ENCODE peak calls at places on chromosomes 4 and X, in four cellular contexts. X, J, R and F are unnamed samples.

GRCh38 chr4:146329042-146329716 is 114.8 kb downstream of the REELD1 start:
- DNase-seq in X (no peak), J (no peak), R (no peak), F (no peak)

GRCh38 chrX:132956421-132957210 is 1.8 kb downstream of the HS6ST2 start:
- DNase-seq in X (no peak), J (no peak), R (no peak), F (peak; percentile 59)

GRCh38 chr4:148795156-148795864 is 353.1 kb upstream of the NR3C2 start:
- DNase-seq in X (no peak), J (no peak), R (no peak), F (no peak)

GRCh38 chrX:276588-277171 is 4.5 kb upstream of the PLCXD1 start:
- DNase-seq in X (no peak), J (peak; percentile 27), R (no peak), F (peak; percentile 62)

GRCh38 chrX:107549504-107549903 is 78.8 kb upstream of the PRPS1 start:
- DNase-seq in X (no peak), J (no peak), R (no peak), F (no peak)

GRCh38 chrX:40088803-40089540 is 8.8 kb downstream of the BCOR start:
- DNase-seq in X (no peak), J (no peak), R (no peak), F (no peak)

GRCh38 chrX:107025538-107025937 is 25.5 kb upstream of the MORC4 start:
- DNase-seq in X (peak; percentile 12), J (peak; percentile 23), R (no peak), F (peak; percentile 36)

GRCh38 chr4:61374612-61374920 is 174.4 kb downstream of the ADGRL3 start:
- DNase-seq in X (no peak), J (no peak), R (no peak), F (no peak)

GRCh38 chr4:143402776-143403550 is 66.3 kb downstream of the GAB1 start:
- DNase-seq in X (no peak), J (no peak), R (no peak), F (no peak)

GRCh38 chr4:129355529-129355928 is 259.6 kb downstream of the C4orf33 start:
- DNase-seq in X (no peak), J (no peak), R (no peak), F (no peak)

GRCh38 chr4:169272265-169272886 is 1.6 kb upstream of the SH3RF1 start:
- DNase-seq in X (no peak), J (no peak), R (peak; percentile 72), F (no peak)

GRCh38 chrX:13427441-13428054 is 107.7 kb upstream of the ATXN3L start:
- DNase-seq in X (no peak), J (peak; percentile 9), R (no peak), F (no peak)

GRCh38 chrX:8010105-8010504 is 82.9 kb upstream of the PNPLA4 start:
- DNase-seq in X (no peak), J (peak; percentile 3), R (no peak), F (no peak)

GRCh38 chr4:3436798-3437581 is 4.8 kb upstream of the HGFAC start:
- DNase-seq in X (no peak), J (no peak), R (peak; percentile 4), F (no peak)

GRCh38 chr4:16205298-16206164 is 20.7 kb downstream of the TAPT1 start:
- DNase-seq in X (peak; percentile 31), J (peak; percentile 25), R (no peak), F (peak; percentile 48)

GRCh38 chr4:40283968-40284367 is 51.2 kb upstream of the CHRNA9 start:
- DNase-seq in X (no peak), J (peak; percentile 30), R (no peak), F (no peak)

GRCh38 chr4:48467442-48467841 is 15.7 kb upstream of the SLC10A4 start:
- DNase-seq in X (no peak), J (no peak), R (no peak), F (no peak)

GRCh38 chrX:40459576-40460158 is 121.1 kb upstream of the ATP6AP2 start:
- DNase-seq in X (no peak), J (no peak), R (no peak), F (peak; percentile 43)

GRCh38 chrX:120692319-120692718 is 62.5 kb upstream of the C1GALT1C1 start:
- DNase-seq in X (no peak), J (no peak), R (no peak), F (no peak)

GRCh38 chr4:108006361-108006760 is 16.7 kb downstream of the HADH start:
- DNase-seq in X (no peak), J (no peak), R (no peak), F (no peak)

GRCh38 chr4:176123710-176124407 is 58.2 kb downstream of the WDR17 start:
- DNase-seq in X (peak; percentile 24), J (peak; percentile 4), R (peak; percentile 51), F (peak; percentile 22)

GRCh38 chr4:96742332-96743014 is 902.6 kb downstream of the PDHA2 start:
- DNase-seq in X (no peak), J (no peak), R (no peak), F (no peak)

GRCh38 chr4:7687796-7688195 is 251.9 kb downstream of the AFAP1 start:
- DNase-seq in X (no peak), J (no peak), R (no peak), F (no peak)

GRCh38 chr4:141912831-141913230 is 276.4 kb downstream of the IL15 start:
- DNase-seq in X (no peak), J (peak; percentile 70), R (no peak), F (peak; percentile 75)

GRCh38 chrX:10031743-10032142 is 64.6 kb downstream of the CLDN34 start:
- DNase-seq in X (no peak), J (no peak), R (no peak), F (no peak)

GRCh38 chr4:175308236-175308635 is 390.1 kb downstream of the ADAM29 start:
- DNase-seq in X (no peak), J (no peak), R (no peak), F (no peak)

GRCh38 chr4:58679051-58679450 is 1568.9 kb upstream of the IGFBP7 start:
- DNase-seq in X (no peak), J (no peak), R (no peak), F (no peak)

GRCh38 chrX:3428762-3429161 is 82.3 kb upstream of the MXRA5 start:
- DNase-seq in X (no peak), J (no peak), R (no peak), F (no peak)

GRCh38 chrX:2894885-2895292 is 34.2 kb downstream of the ARSD start:
- DNase-seq in X (peak; percentile 37), J (no peak), R (no peak), F (peak; percentile 72)

GRCh38 chrX:56343231-56343630 is 111.1 kb downstream of the KLF8 start:
- DNase-seq in X (no peak), J (no peak), R (no peak), F (no peak)

GRCh38 chrX:12894074-12894691 is 12.2 kb upstream of the TLR8 start:
- DNase-seq in X (peak; percentile 28), J (peak; percentile 37), R (no peak), F (peak; percentile 50)

GRCh38 chrX:13110427-13111324 is 66.3 kb upstream of the FAM9C start:
- DNase-seq in X (no peak), J (no peak), R (no peak), F (peak; percentile 4)

GRCh38 chrX:134431894-134432293 is 28.1 kb upstream of the HPRT1 start:
- DNase-seq in X (no peak), J (no peak), R (no peak), F (no peak)

GRCh38 chrX:53160297-53160983 is 64.6 kb downstream of the KDM5C start:
- DNase-seq in X (no peak), J (no peak), R (no peak), F (no peak)
- TF ChIP-seq NFIC in X (no peak), J (no peak), R (no peak), F (no peak)

GRCh38 chr4:26573389-26573794 is 10.5 kb upstream of the TBC1D19 start:
- DNase-seq in X (no peak), J (no peak), R (no peak), F (no peak)
- TF ChIP-seq NFIC in X (no peak), J (no peak), R (no peak), F (peak; percentile 22)

GRCh38 chr4:87853108-87853507 is 20.3 kb downstream of the MEPE start:
- DNase-seq in X (peak; percentile 60), J (peak; percentile 13), R (no peak), F (peak; percentile 44)
- TF ChIP-seq NFIC in X (no peak), J (no peak), R (no peak), F (no peak)

DNA sequence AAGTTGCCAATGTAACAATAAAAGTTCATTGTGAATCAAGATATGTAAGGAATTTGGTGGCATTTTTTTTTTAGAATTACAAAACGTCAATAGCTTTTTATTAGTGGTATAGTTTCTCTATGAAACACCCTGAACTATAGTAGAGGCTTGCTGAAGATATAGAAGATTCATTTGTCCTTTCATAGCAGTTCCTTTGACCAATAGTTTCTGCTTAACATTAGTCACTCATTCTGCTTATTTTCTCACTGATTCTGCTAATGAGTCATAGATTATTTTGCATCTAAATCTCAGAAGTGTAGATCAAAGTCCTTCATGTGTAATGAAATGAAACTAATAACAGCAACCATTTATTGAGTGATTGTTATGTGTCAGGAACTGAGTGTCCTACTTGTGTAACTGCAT is 205.0 kb upstream of the TET2 start:
- DNase-seq in X (no peak), J (no peak), R (peak; percentile 37), F (no peak)
- TF ChIP-seq NFIC in X (no peak), J (no peak), R (peak; percentile 56), F (no peak)

GRCh38 chr4:105896984-105897760 is 1.9 kb downstream of the NPNT start:
- DNase-seq in X (no peak), J (no peak), R (no peak), F (no peak)

GRCh38 chr4:105896461-105896939 is 1.2 kb downstream of the NPNT start:
- DNase-seq in X (no peak), J (no peak), R (no peak), F (no peak)

GRCh38 chr4:105894570-105895323 is 524 bp upstream of the NPNT start:
- DNase-seq in X (no peak), J (no peak), R (no peak), F (no peak)

GRCh38 chr4:105895324-105895608 is at the start of gene NPNT:
- DNase-seq in X (no peak), J (no peak), R (no peak), F (peak; percentile 60)

GRCh38 chr4:105895609-105896460 is 564 bp downstream of the NPNT start:
- DNase-seq in X (no peak), J (no peak), R (no peak), F (peak; percentile 40)
- TF ChIP-seq NFIC in X (no peak), J (no peak), R (no peak), F (no peak)

DNA sequence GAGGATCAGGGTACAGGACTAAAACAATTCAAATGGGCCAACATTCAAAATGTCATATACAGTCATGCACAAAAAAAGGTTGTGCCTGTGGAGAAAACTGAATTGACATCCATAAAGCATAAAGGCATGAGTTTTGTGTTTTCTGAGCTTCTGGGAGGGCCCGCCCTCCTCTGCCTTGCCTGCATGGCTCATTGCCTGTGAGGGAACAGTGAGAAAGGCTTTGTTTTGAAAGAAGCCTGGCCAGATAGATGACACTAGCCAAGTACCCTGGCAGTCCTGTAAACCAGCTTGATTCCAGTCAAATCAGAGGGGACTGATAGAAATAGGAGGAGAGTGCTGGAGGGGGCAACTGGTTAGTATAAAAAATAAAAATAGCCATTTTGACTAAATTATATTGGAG is 194.3 kb downstream of the KIT start:
- DNase-seq in X (no peak), J (no peak), R (no peak), F (no peak)
- TF ChIP-seq NFIC in X (no peak), J (no peak), R (no peak), F (no peak)

DNA sequence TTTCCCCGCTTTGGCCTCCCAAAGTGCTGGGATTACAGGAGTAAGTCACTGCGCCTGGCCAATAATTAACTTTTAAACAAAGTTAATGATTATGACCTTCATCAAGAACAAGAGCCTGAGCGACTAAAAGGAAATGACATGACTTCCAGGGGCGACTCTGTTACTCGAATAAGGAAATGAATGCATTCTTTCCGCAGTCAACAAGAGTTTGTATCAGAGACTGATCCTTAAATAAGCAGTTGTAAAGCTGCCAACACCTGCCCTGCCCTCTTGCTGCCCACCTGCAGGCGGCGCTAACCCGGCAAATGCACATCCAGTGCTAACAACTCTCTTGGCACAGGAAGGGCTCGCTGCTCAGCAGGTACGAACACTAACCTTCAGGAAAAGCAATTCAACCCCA is 27.3 kb downstream of the WDR1 start:
- DNase-seq in X (peak; percentile 7), J (no peak), R (no peak), F (no peak)
- TF ChIP-seq NFIC in X (no peak), J (no peak), R (no peak), F (no peak)